ENCODE peak calls at places on chromosomes 3 and 15, in five cellular contexts. One of them, this sample, is unnamed.

GRCh38 chr15:59345326-59345725 is 27.3 kb downstream of the MYO1E start:
- DNase-seq in GM06990: no peak
- DNase-seq in colonic mucosa: no peak
- DNase-seq in NB4: no peak
- DNase-seq in right atrium auricular region: no peak
- DNase-seq in this sample: no peak

GRCh38 chr3:157585386-157585785 is 82.2 kb upstream of the VEPH1 start:
- DNase-seq in NB4: no peak
- DNase-seq in colonic mucosa: no peak
- DNase-seq in GM06990: no peak
- DNase-seq in right atrium auricular region: no peak
- DNase-seq in this sample: no peak

GRCh38 chr3:23993556-23994246 is 48.6 kb downstream of the NR1D2 start:
- DNase-seq in GM06990: no peak
- DNase-seq in colonic mucosa: no peak
- DNase-seq in right atrium auricular region: no peak
- DNase-seq in NB4: no peak
- DNase-seq in this sample: no peak

GRCh38 chr3:33117461-33117860 is 3.6 kb downstream of the CRTAP start:
- DNase-seq in GM06990: no peak
- DNase-seq in NB4: no peak
- DNase-seq in colonic mucosa: no peak
- DNase-seq in right atrium auricular region: no peak
- DNase-seq in this sample: no peak

GRCh38 chr15:85897207-85897817 is 102.6 kb upstream of the KLHL25 start:
- DNase-seq in right atrium auricular region: no peak
- DNase-seq in GM06990: no peak
- DNase-seq in NB4: peak
- DNase-seq in colonic mucosa: no peak
- DNase-seq in this sample: no peak

GRCh38 chr3:194447161-194447560 is 39.6 kb downstream of the ATP13A3 start:
- DNase-seq in colonic mucosa: no peak
- DNase-seq in NB4: no peak
- DNase-seq in right atrium auricular region: no peak
- DNase-seq in GM06990: no peak
- DNase-seq in this sample: no peak

GRCh38 chr15:90553248-90553745 is 23.6 kb downstream of the CRTC3 start:
- DNase-seq in colonic mucosa: no peak
- DNase-seq in NB4: no peak
- DNase-seq in GM06990: no peak
- DNase-seq in right atrium auricular region: no peak
- DNase-seq in this sample: no peak

GRCh38 chr15:31482122-31482922 is 155.7 kb downstream of the KLF13 start:
- DNase-seq in right atrium auricular region: no peak
- DNase-seq in colonic mucosa: peak
- DNase-seq in GM06990: no peak
- DNase-seq in NB4: no peak
- DNase-seq in this sample: no peak

GRCh38 chr3:195187609-195188529 is 83.1 kb downstream of the XXYLT1 start:
- DNase-seq in GM06990: no peak
- DNase-seq in NB4: no peak
- DNase-seq in right atrium auricular region: no peak
- DNase-seq in colonic mucosa: no peak
- DNase-seq in this sample: no peak

GRCh38 chr3:183434503-183434902 is 6.1 kb upstream of the MCF2L2 start:
- DNase-seq in right atrium auricular region: no peak
- DNase-seq in colonic mucosa: no peak
- DNase-seq in NB4: no peak
- DNase-seq in GM06990: no peak
- DNase-seq in this sample: no peak

GRCh38 chr3:8952130-8952529 is 11.1 kb downstream of the RAD18 start:
- DNase-seq in GM06990: no peak
- DNase-seq in colonic mucosa: no peak
- DNase-seq in NB4: no peak
- DNase-seq in right atrium auricular region: no peak
- DNase-seq in this sample: no peak
- TF ChIP-seq CTCF in GM06990: no peak
- TF ChIP-seq CTCF in colonic mucosa: no peak
- TF ChIP-seq CTCF in NB4: no peak
- TF ChIP-seq CTCF in right atrium auricular region: no peak
- TF ChIP-seq CTCF in this sample: no peak

GRCh38 chr3:13500133-13500885 is 20.2 kb downstream of the HDAC11 start:
- DNase-seq in NB4: no peak
- DNase-seq in GM06990: no peak
- DNase-seq in right atrium auricular region: no peak
- DNase-seq in colonic mucosa: no peak
- DNase-seq in this sample: peak
- TF ChIP-seq CTCF in NB4: peak
- TF ChIP-seq CTCF in GM06990: peak
- TF ChIP-seq CTCF in right atrium auricular region: peak
- TF ChIP-seq CTCF in colonic mucosa: no peak
- TF ChIP-seq CTCF in this sample: peak

GRCh38 chr3:41574900-41575299 is 375.6 kb downstream of the CTNNB1 start:
- DNase-seq in colonic mucosa: no peak
- DNase-seq in GM06990: no peak
- DNase-seq in right atrium auricular region: no peak
- DNase-seq in NB4: no peak
- DNase-seq in this sample: no peak
- TF ChIP-seq CTCF in colonic mucosa: no peak
- TF ChIP-seq CTCF in GM06990: no peak
- TF ChIP-seq CTCF in right atrium auricular region: peak
- TF ChIP-seq CTCF in NB4: no peak
- TF ChIP-seq CTCF in this sample: peak

GRCh38 chr3:159130108-159130507 is 328.3 kb downstream of the MFSD1 start:
- DNase-seq in colonic mucosa: peak
- DNase-seq in right atrium auricular region: no peak
- DNase-seq in NB4: peak
- DNase-seq in GM06990: no peak
- DNase-seq in this sample: peak
- TF ChIP-seq CTCF in colonic mucosa: peak
- TF ChIP-seq CTCF in right atrium auricular region: no peak
- TF ChIP-seq CTCF in NB4: peak
- TF ChIP-seq CTCF in GM06990: peak
- TF ChIP-seq CTCF in this sample: peak

GRCh38 chr15:66905954-66906353 is 159.4 kb upstream of the SMAD3 start:
- DNase-seq in right atrium auricular region: no peak
- DNase-seq in colonic mucosa: no peak
- DNase-seq in GM06990: no peak
- DNase-seq in NB4: peak
- DNase-seq in this sample: no peak
- TF ChIP-seq CTCF in right atrium auricular region: no peak
- TF ChIP-seq CTCF in colonic mucosa: no peak
- TF ChIP-seq CTCF in GM06990: no peak
- TF ChIP-seq CTCF in NB4: peak
- TF ChIP-seq CTCF in this sample: no peak

DNA sequence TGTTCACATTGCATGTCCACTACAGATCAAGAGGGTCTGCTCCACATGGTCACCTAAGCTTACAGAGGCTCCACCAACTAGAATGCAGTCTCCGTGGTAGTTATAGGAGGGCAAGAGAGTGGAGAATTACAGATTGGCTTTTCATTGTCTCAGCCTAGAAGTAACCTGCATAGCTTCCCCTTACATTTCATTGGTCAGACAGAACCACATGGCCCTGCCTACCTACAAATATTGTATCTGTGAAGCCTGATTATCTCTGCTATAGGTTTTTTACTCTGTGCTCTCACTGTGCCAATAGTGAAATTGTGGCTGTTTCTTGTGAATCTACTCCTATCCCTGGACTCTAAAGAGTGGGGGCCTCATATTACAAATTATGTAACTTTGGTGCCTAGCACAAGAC is 2.5 kb upstream of the TLNRD1 start:
- DNase-seq in right atrium auricular region: no peak
- DNase-seq in GM06990: no peak
- DNase-seq in colonic mucosa: no peak
- DNase-seq in NB4: no peak
- DNase-seq in this sample: no peak
- TF ChIP-seq CTCF in right atrium auricular region: no peak
- TF ChIP-seq CTCF in GM06990: no peak
- TF ChIP-seq CTCF in colonic mucosa: no peak
- TF ChIP-seq CTCF in NB4: no peak
- TF ChIP-seq CTCF in this sample: no peak

DNA sequence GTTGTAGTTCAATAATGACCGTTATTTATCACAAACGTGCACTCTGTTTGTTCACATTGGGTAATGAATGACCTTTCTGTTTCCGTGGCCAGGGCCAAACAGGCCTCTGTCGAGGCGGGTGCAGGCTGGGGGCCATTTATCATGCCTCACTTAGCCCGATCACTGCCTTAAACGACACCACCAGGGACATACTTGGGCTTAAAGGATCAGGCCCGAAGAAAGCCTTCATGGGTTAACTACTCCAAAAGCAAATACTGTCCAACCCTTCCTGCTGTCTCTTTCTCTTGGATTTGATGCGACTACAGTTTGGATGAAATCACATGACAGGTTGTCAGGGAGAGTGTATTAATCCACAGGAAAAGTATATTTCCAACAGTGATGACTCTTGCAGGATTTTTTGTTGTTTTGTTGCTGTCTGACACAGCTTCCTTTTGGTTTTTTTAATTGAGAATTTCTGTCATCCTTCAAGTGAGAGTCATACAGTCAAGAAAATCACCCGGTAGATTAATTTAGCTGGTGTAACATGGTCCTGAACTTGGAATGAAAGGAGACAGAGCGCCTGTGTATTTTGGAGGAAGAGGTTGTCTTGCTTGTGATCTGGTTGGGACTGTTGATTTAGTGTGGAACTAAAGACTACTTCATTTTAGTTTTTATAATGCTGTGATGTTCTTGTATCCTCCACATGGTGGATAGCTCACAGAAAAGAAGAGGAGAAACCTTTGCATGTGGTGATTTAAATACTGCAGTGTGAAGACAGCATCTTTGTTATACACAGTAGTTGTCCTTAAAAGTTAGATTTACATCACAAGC is 268.1 kb downstream of the PTPRG start:
- DNase-seq in GM06990: no peak
- DNase-seq in colonic mucosa: no peak
- DNase-seq in NB4: no peak
- DNase-seq in right atrium auricular region: no peak
- DNase-seq in this sample: no peak
- TF ChIP-seq CTCF in GM06990: no peak
- TF ChIP-seq CTCF in colonic mucosa: no peak
- TF ChIP-seq CTCF in NB4: no peak
- TF ChIP-seq CTCF in right atrium auricular region: no peak
- TF ChIP-seq CTCF in this sample: no peak

This sample was measured in GM10248.